ENCODE peak calls at places on chromosomes 5 and 9, in seven cellular contexts. Y is CD4-positive, alpha-beta T cell; U is transverse colon; N is AG04450; O is neural progenitor cell; T is endodermal cell; R is cardiac muscle cell. E is an unnamed sample.

GRCh38 chr5:62718368-62718767 is 139.7 kb downstream of the LRRC70 start:
- DNase-seq in Y (no peak), U (no peak), N (no peak), O (no peak), T (peak; percentile 73), R (no peak), E (no peak)

GRCh38 chr9:2771661-2772060 is 54.4 kb downstream of the KCNV2 start:
- DNase-seq in Y (no peak), U (no peak), N (no peak), O (no peak), T (no peak), R (no peak), E (peak; percentile 14)

GRCh38 chr5:110969502-110969901 is 102.0 kb upstream of the TSLP start:
- DNase-seq in Y (no peak), U (no peak), N (no peak), O (no peak), T (no peak), R (no peak), E (no peak)

GRCh38 chr9:93629920-93630319 is 53.5 kb downstream of the PHF2 start:
- DNase-seq in Y (no peak), U (no peak), N (no peak), O (no peak), T (no peak), R (no peak), E (no peak)

GRCh38 chr5:158119852-158120708 is 261.1 kb upstream of the CLINT1 start:
- DNase-seq in Y (no peak), U (no peak), N (no peak), O (no peak), T (no peak), R (peak; percentile 72), E (peak; percentile 90)

GRCh38 chr5:138985256-138985655 is 110.1 kb upstream of the LRRTM2 start:
- DNase-seq in Y (no peak), U (no peak), N (no peak), O (no peak), T (peak; percentile 20), R (peak; percentile 11), E (peak; percentile 72)

GRCh38 chr9:72977670-72978069 is 24.8 kb upstream of the ALDH1A1 start:
- DNase-seq in Y (no peak), U (no peak), N (no peak), O (no peak), T (peak; percentile 48), R (no peak), E (no peak)

GRCh38 chr9:105044458-105044857 is 116.5 kb upstream of the ABCA1 start:
- DNase-seq in Y (no peak), U (no peak), N (no peak), O (no peak), T (no peak), R (no peak), E (no peak)

GRCh38 chr9:108412755-108413154 is 443.0 kb downstream of the ACTL7B start:
- DNase-seq in Y (no peak), U (no peak), N (no peak), O (peak; percentile 45), T (peak; percentile 86), R (no peak), E (peak; percentile 10)

GRCh38 chr9:79974806-79975422 is 403.1 kb downstream of the TLE4 start:
- DNase-seq in Y (no peak), U (peak; percentile 27), N (no peak), O (peak; percentile 59), T (peak; percentile 67), R (no peak), E (no peak)

GRCh38 chr9:104780796-104781395 is 17.0 kb downstream of the NIPSNAP3B start:
- DNase-seq in Y (no peak), U (no peak), N (no peak), O (no peak), T (no peak), R (peak; percentile 43), E (peak; percentile 12)

GRCh38 chr5:64632251-64632650 is 58.1 kb upstream of the SHISAL2B start:
- DNase-seq in Y (no peak), U (no peak), N (peak; percentile 2), O (no peak), T (no peak), R (no peak), E (peak; percentile 48)

GRCh38 chr9:136678624-136679023 is 8.6 kb downstream of the AGPAT2 start:
- DNase-seq in Y (no peak), U (no peak), N (no peak), O (no peak), T (no peak), R (no peak), E (no peak)

GRCh38 chr5:138573949-138574670 is 1.1 kb downstream of the HSPA9 start:
- DNase-seq in Y (no peak), U (no peak), N (no peak), O (no peak), T (no peak), R (no peak), E (no peak)

GRCh38 chr5:11903121-11903613 is 1.1 kb downstream of the CTNND2 start:
- DNase-seq in Y (no peak), U (no peak), N (no peak), O (peak; percentile 62), T (no peak), R (no peak), E (no peak)

GRCh38 chr5:150322202-150322601 is 19.5 kb upstream of the ARSI start:
- DNase-seq in Y (no peak), U (no peak), N (no peak), O (no peak), T (no peak), R (no peak), E (peak; percentile 82)

GRCh38 chr5:33565304-33565703 is 124.5 kb downstream of the TARS1 start:
- DNase-seq in Y (no peak), U (no peak), N (no peak), O (no peak), T (no peak), R (peak; percentile 47), E (no peak)

GRCh38 chr5:158654415-158654814 is 445.3 kb downstream of the EBF1 start:
- DNase-seq in Y (no peak), U (no peak), N (no peak), O (no peak), T (no peak), R (no peak), E (no peak)

GRCh38 chr5:138230981-138231589 is 18.0 kb upstream of the CDC23 start:
- DNase-seq in Y (no peak), U (no peak), N (no peak), O (no peak), T (no peak), R (peak; percentile 75), E (no peak)

GRCh38 chr5:1878050-1878849 is 4.5 kb downstream of the IRX4 start:
- DNase-seq in Y (no peak), U (no peak), N (no peak), O (peak; percentile 58), T (peak; percentile 82), R (no peak), E (no peak)
- H3K27me3 ChIP-seq in Y (peaks cover 84% of the 10 kb centered on the region), U (peaks cover 100% of the 10 kb centered on the region), N (peaks cover 79% of the 10 kb centered on the region), O (peaks cover 100% of the 10 kb centered on the region), T (peaks cover 100% of the 10 kb centered on the region), R (peaks cover 100% of the 10 kb centered on the region), E (peaks cover 72% of the 10 kb centered on the region)

DNA sequence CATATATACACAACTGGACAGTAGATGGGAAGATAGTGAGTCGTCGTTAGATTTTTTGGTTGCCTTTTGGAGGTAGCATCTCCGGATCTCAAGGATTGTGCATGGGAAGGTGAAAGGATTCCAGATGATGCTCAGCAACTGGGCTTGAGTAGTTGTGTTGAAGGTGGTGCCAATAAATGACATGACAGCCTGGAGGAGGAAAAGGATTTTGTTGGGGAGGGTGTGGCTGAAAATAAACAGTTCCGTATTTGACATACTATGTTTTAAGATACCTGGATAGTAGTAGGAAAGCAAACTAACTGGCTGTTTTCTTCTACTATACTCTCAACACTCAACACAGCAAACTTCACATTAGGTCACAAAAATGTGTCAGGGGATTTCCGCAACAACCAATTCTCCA is 62.4 kb downstream of the SREK1 start:
- DNase-seq in Y (no peak), U (no peak), N (no peak), O (no peak), T (no peak), R (no peak), E (no peak)
- TF ChIP-seq CTCF in Y (no peak), U (no peak), N (no peak), O (no peak), T (no peak), R (no peak), E (no peak)

GRCh38 chr5:127290946-127291763 is 559 bp downstream of the MEGF10 start:
- DNase-seq in Y (no peak), U (peak; percentile 13), N (no peak), O (peak; percentile 38), T (peak; percentile 72), R (no peak), E (peak; percentile 20)

GRCh38 chr5:127292030-127292735 is 1.6 kb downstream of the MEGF10 start:
- DNase-seq in Y (no peak), U (no peak), N (no peak), O (no peak), T (no peak), R (no peak), E (no peak)

GRCh38 chr5:127290019-127290945 is at the start of gene MEGF10:
- DNase-seq in Y (no peak), U (peak; percentile 42), N (no peak), O (peak; percentile 85), T (peak; percentile 93), R (peak; percentile 66), E (peak; percentile 48)

GRCh38 chr5:127293373-127293772 is 2.8 kb downstream of the MEGF10 start:
- DNase-seq in Y (no peak), U (no peak), N (no peak), O (no peak), T (no peak), R (no peak), E (no peak)

GRCh38 chr5:127288676-127289075 is 1.9 kb upstream of the MEGF10 start:
- DNase-seq in Y (no peak), U (no peak), N (no peak), O (no peak), T (no peak), R (no peak), E (no peak)
- H3K27me3 ChIP-seq in Y (peaks cover 53% of the 10 kb centered on the region), U (peaks cover 33% of the 10 kb centered on the region), N (peaks cover 16% of the 10 kb centered on the region), O (peaks cover 29% of the 10 kb centered on the region), T (no peaks in the 10 kb centered on the region), R (no peaks in the 10 kb centered on the region), E (peaks cover 9% of the 10 kb centered on the region)

DNA sequence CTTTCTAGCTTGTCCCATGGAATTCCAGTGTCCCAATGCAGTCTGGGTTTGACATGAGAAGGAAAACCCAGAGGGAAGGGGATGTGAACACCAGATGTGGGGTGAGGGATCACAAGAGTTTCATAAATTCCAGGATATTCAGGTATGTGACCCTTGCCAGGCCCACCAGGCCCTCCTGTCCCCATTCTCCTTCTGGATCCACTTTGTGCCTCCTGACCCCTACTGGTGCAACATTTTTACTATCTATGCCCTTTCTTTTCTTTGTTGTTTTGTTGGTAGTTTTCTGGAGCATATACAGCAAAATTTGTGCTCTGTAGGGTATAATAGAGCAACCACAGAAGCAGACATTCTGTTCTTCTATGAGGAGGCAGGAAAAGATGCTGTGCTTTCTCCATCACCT is 597.0 kb upstream of the GRAMD2B start:
- DNase-seq in Y (no peak), U (no peak), N (no peak), O (no peak), T (no peak), R (no peak), E (no peak)
- TF ChIP-seq CTCF in Y (no peak), U (no peak), N (no peak), O (peak; percentile 17), T (peak; percentile 70), R (no peak), E (no peak)

E was measured in fibroblast of lung.